ENCODE peak calls at places on chromosome 1, in seven cellular contexts. W is K562, B is foreskin fibroblast, N is IMR-90, X is A549, G is brain microvascular endothelial cell, F is Panc1. Y is an unnamed sample.

GRCh38 chr1:32246888-32247273 is at the start of gene FAM167B:
- DNase-seq in W (no peak), B (peak), N (peak), X (no peak), G (no peak), F (no peak), Y (no peak)

GRCh38 chr1:43273708-43274107 is 3.9 kb downstream of the TMEM125 start:
- DNase-seq in W (no peak), B (no peak), N (no peak), X (no peak), G (no peak), F (no peak), Y (no peak)

GRCh38 chr1:53787655-53788054 is 48.7 kb upstream of the GLIS1 start:
- DNase-seq in W (no peak), B (no peak), N (no peak), X (no peak), G (no peak), F (no peak), Y (no peak)

GRCh38 chr1:186079084-186079684 is 295.9 kb downstream of the TPR start:
- DNase-seq in W (no peak), B (no peak), N (no peak), X (no peak), G (no peak), F (no peak), Y (no peak)

GRCh38 chr1:160040481-160040880 is 8.7 kb upstream of the PIGM start:
- DNase-seq in W (no peak), B (no peak), N (peak), X (no peak), G (no peak), F (no peak), Y (no peak)

GRCh38 chr1:116999596-116999995 is 2.0 kb upstream of the CD101 start:
- DNase-seq in W (no peak), B (no peak), N (no peak), X (no peak), G (no peak), F (no peak), Y (no peak)

GRCh38 chr1:94395231-94395630 is 23.0 kb upstream of the ABCD3 start:
- DNase-seq in W (no peak), B (no peak), N (no peak), X (no peak), G (no peak), F (no peak), Y (no peak)

GRCh38 chr1:205012416-205013140 is 30.4 kb upstream of the CNTN2 start:
- DNase-seq in W (no peak), B (no peak), N (no peak), X (no peak), G (no peak), F (no peak), Y (no peak)

GRCh38 chr1:52767881-52768280 is 41.6 kb downstream of the ZYG11B start:
- DNase-seq in W (no peak), B (no peak), N (no peak), X (no peak), G (no peak), F (no peak), Y (no peak)

GRCh38 chr1:119943216-119943615 is 46.9 kb upstream of the ADAM30 start:
- DNase-seq in W (no peak), B (no peak), N (no peak), X (no peak), G (no peak), F (no peak), Y (no peak)

GRCh38 chr1:56803561-56804156 is 15.5 kb downstream of the FYB2 start:
- DNase-seq in W (peak), B (peak), N (peak), X (peak), G (no peak), F (peak), Y (no peak)

GRCh38 chr1:91498498-91499245 is 2.0 kb upstream of the CDC7 start:
- DNase-seq in W (no peak), B (no peak), N (no peak), X (no peak), G (no peak), F (no peak), Y (no peak)

GRCh38 chr1:182348916-182349747 is 42.5 kb downstream of the GLUL start:
- DNase-seq in W (no peak), B (peak), N (no peak), X (no peak), G (peak), F (no peak), Y (peak)

GRCh38 chr1:73593804-73594203 is 604.2 kb downstream of the LRRIQ3 start:
- DNase-seq in W (no peak), B (peak), N (no peak), X (no peak), G (peak), F (no peak), Y (peak)

GRCh38 chr1:20600156-20600555 is 11.3 kb downstream of the CDA start:
- DNase-seq in W (no peak), B (peak), N (no peak), X (no peak), G (no peak), F (no peak), Y (no peak)

GRCh38 chr1:6475381-6476133 is 9.6 kb upstream of the TNFRSF25 start:
- DNase-seq in W (peak), B (peak), N (no peak), X (peak), G (no peak), F (no peak), Y (no peak)

GRCh38 chr1:227094249-227094966 is 154.3 kb downstream of the COQ8A start:
- DNase-seq in W (no peak), B (peak), N (no peak), X (no peak), G (no peak), F (no peak), Y (peak)

GRCh38 chr1:30682396-30683275 is 40.7 kb downstream of the MATN1 start:
- DNase-seq in W (no peak), B (no peak), N (no peak), X (no peak), G (no peak), F (no peak), Y (no peak)

GRCh38 chr1:96520542-96520941 is 201.0 kb upstream of the PTBP2 start:
- DNase-seq in W (no peak), B (peak), N (no peak), X (no peak), G (no peak), F (no peak), Y (no peak)

GRCh38 chr1:234866007-234866866 is 256.3 kb upstream of the IRF2BP2 start:
- DNase-seq in W (peak), B (peak), N (peak), X (peak), G (peak), F (no peak), Y (peak)

GRCh38 chr1:150065184-150065871 is 2.2 kb upstream of the VPS45 start:
- DNase-seq in W (no peak), B (peak), N (peak), X (no peak), G (no peak), F (no peak), Y (no peak)

GRCh38 chr1:173405758-173406344 is 71.3 kb upstream of the PRDX6 start:
- DNase-seq in W (no peak), B (peak), N (peak), X (no peak), G (peak), F (no peak), Y (no peak)

GRCh38 chr1:31122779-31123178 is 57.3 kb upstream of the PUM1 start:
- DNase-seq in W (no peak), B (no peak), N (peak), X (no peak), G (no peak), F (no peak), Y (no peak)

GRCh38 chr1:41482001-41482765 is 2.3 kb downstream of the EDN2 start:
- DNase-seq in W (no peak), B (no peak), N (no peak), X (no peak), G (no peak), F (no peak), Y (no peak)

GRCh38 chr1:224622831-224623230 is 6.7 kb downstream of the CNIH3 start:
- DNase-seq in W (no peak), B (no peak), N (no peak), X (no peak), G (no peak), F (no peak), Y (no peak)

GRCh38 chr1:156571959-156572662 is at the start of gene IQGAP3:
- DNase-seq in W (peak), B (peak), N (peak), X (peak), G (peak), F (no peak), Y (no peak)

GRCh38 chr1:92749024-92749634 is 35.8 kb downstream of the EVI5 start:
- DNase-seq in W (peak), B (peak), N (peak), X (peak), G (peak), F (no peak), Y (no peak)

GRCh38 chr1:184610872-184611614 is 143.6 kb downstream of the EDEM3 start:
- DNase-seq in W (no peak), B (no peak), N (no peak), X (no peak), G (no peak), F (no peak), Y (peak)

GRCh38 chr1:47548188-47548587 is 110.3 kb downstream of the FOXD2 start:
- DNase-seq in W (no peak), B (no peak), N (no peak), X (no peak), G (no peak), F (no peak), Y (no peak)

GRCh38 chr1:188027613-188028012 is 1198.9 kb downstream of the PLA2G4A start:
- DNase-seq in W (no peak), B (peak), N (peak), X (peak), G (peak), F (peak), Y (peak)

GRCh38 chr1:214637722-214638473 is 34.9 kb downstream of the CENPF start:
- DNase-seq in W (peak), B (peak), N (peak), X (peak), G (peak), F (no peak), Y (no peak)

GRCh38 chr1:245091818-245092637 is 62.8 kb upstream of the KIF26B start:
- DNase-seq in W (peak), B (peak), N (peak), X (peak), G (peak), F (peak), Y (peak)

GRCh38 chr1:117821782-117822447 is 107.5 kb downstream of the GDAP2 start:
- DNase-seq in W (no peak), B (peak), N (peak), X (no peak), G (peak), F (peak), Y (peak)

GRCh38 chr1:54543729-54544496 is 4.1 kb upstream of the ACOT11 start:
- DNase-seq in W (no peak), B (peak), N (peak), X (no peak), G (no peak), F (no peak), Y (no peak)

GRCh38 chr1:211625040-211625439 is 46.1 kb upstream of the SLC30A1 start:
- DNase-seq in W (peak), B (peak), N (peak), X (no peak), G (no peak), F (no peak), Y (no peak)

GRCh38 chr1:50851466-50851865 is 108.6 kb downstream of the FAF1 start:
- DNase-seq in W (no peak), B (no peak), N (no peak), X (no peak), G (no peak), F (no peak), Y (no peak)

GRCh38 chr1:107228704-107229103 is 87.9 kb downstream of the NTNG1 start:
- DNase-seq in W (no peak), B (peak), N (peak), X (no peak), G (no peak), F (no peak), Y (no peak)

GRCh38 chr1:200040516-200041138 is 13.1 kb downstream of the NR5A2 start:
- DNase-seq in W (no peak), B (peak), N (no peak), X (no peak), G (no peak), F (no peak), Y (no peak)

GRCh38 chr1:111789077-111789476 is 33.4 kb downstream of the DDX20 start:
- DNase-seq in W (no peak), B (peak), N (no peak), X (no peak), G (no peak), F (no peak), Y (no peak)

DNA sequence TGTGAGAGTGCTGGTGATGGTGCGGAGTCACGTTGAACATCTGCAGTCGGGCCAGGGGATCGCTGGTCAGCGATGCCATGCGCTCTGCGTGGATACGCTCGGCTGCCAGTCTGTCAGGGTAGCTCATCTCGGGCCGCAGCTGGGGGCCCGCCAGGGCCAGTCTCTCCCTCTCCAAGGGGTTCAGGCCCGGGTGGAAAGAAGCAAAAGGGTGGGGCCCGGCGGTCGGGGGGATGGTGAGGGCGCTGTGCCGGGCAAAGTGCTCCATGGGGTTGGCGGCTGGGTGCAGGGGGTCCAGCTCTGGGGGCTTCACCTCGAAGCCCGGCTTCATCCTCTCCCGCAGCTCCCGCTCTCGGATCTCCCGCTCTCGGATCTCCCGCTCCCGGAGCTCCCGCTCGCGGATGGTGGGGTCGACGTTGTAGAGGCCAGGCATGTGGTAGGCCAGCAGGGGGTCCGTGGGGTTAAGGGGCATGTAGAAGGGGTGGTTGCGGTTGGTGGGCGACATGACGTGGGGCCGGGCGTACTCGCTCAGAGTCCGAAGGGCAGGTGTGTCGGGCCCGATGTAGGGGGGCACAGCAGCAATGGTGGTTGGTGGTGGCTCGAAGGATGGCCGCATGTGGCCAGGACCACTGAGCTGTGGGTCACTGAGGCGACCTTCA is 40.5 kb downstream of the SLC45A1 start:
- DNase-seq in W (no peak), B (no peak), N (no peak), X (no peak), G (no peak), F (no peak), Y (no peak)
- TF ChIP-seq CTCF in W (no peak), B (no peak), N (no peak), X (no peak), G (no peak), F (no peak), Y (no peak)

GRCh38 chr1:158998037-158998780 is 11.5 kb upstream of the IFI16 start:
- DNase-seq in W (no peak), B (no peak), N (no peak), X (no peak), G (no peak), F (no peak), Y (no peak)

GRCh38 chr1:159000627-159001026 is 9.1 kb upstream of the IFI16 start:
- DNase-seq in W (no peak), B (peak), N (peak), X (no peak), G (peak), F (no peak), Y (peak)

GRCh38 chr1:158999301-159000069 is 10.2 kb upstream of the IFI16 start:
- DNase-seq in W (no peak), B (peak), N (peak), X (no peak), G (peak), F (no peak), Y (peak)

GRCh38 chr1:158998781-158999161 is 10.9 kb upstream of the IFI16 start:
- DNase-seq in W (peak), B (peak), N (peak), X (peak), G (peak), F (peak), Y (no peak)

GRCh38 chr1:159000070-159000409 is 9.7 kb upstream of the IFI16 start:
- DNase-seq in W (no peak), B (no peak), N (no peak), X (no peak), G (no peak), F (no peak), Y (no peak)
- H3K4me3 ChIP-seq in W (no peak), B (peak), N (peak), X (no peak), G (peak), F (peak), Y (peak)

GRCh38 chr1:27368872-27369703 is 2.3 kb upstream of the MAP3K6 start:
- DNase-seq in W (no peak), B (peak), N (peak), X (no peak), G (no peak), F (no peak), Y (no peak)
- TF ChIP-seq CTCF in W (peak), B (peak), N (peak), X (peak), G (peak), F (peak), Y (peak)

GRCh38 chr1:178096421-178096820 is 2.5 kb downstream of the RASAL2 start:
- DNase-seq in W (no peak), B (no peak), N (peak), X (no peak), G (no peak), F (no peak), Y (no peak)

GRCh38 chr1:178093150-178093957 is 550 bp upstream of the RASAL2 start:
- DNase-seq in W (peak), B (peak), N (peak), X (peak), G (peak), F (peak), Y (peak)

GRCh38 chr1:178093958-178094751 is at the start of gene RASAL2:
- DNase-seq in W (peak), B (peak), N (peak), X (peak), G (peak), F (no peak), Y (no peak)

GRCh38 chr1:178091986-178092745 is 1.7 kb upstream of the RASAL2 start:
- DNase-seq in W (no peak), B (peak), N (peak), X (no peak), G (no peak), F (no peak), Y (no peak)

GRCh38 chr1:178094752-178095645 is 1.1 kb downstream of the RASAL2 start:
- DNase-seq in W (no peak), B (peak), N (no peak), X (no peak), G (peak), F (no peak), Y (no peak)
- H3K4me3 ChIP-seq in W (peak), B (peak), N (peak), X (peak), G (peak), F (peak), Y (peak)

DNA sequence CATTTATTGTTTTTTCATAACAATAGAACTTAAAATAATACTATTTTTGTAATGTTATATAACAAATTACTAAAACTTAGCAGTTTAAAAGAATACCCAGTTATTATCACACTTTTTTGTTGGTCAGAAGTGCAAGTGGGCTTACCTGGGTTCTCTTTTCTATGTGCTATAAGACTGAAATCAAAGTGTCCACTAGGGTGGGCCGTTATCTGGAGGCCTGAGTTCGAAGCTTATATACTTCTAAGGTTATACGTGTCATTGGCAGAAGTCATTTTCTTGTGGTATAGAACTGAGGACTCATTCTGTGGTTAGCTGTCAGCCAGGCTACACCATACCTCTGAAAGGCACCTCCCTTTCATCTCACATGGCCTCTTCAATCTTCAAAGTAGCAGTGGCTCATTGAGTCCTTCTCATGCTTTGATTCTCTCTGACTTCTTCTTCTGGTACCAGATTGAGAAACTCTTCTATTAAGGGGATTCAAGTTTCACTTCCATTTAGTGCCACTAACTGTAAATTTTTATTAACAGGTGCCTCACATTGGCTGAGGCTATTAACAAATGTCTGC is 414.3 kb downstream of the AMY1C start:
- DNase-seq in W (no peak), B (no peak), N (no peak), X (no peak), G (no peak), F (no peak), Y (no peak)
- TF ChIP-seq CTCF in W (no peak), B (no peak), N (no peak), X (no peak), G (no peak), F (no peak), Y (no peak)

DNA sequence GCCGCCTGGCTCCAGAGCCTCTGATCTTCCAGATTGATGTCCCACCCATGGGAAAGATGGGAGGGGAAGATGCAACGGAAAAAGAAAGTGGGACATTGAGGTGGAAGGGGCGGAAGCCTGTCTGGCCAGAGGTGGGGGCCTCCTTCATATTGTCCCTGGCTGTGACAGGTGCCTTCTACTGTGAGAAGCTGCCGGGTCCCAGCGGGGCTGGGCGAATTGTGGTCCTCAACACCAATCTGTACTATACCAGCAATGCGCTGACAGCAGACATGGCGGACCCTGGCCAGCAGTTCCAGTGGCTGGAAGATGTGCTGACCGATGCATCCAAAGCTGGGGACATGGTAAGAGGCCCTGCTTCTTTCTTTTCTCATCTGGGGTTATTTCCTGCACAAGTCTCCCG is 5.6 kb upstream of the XKR8 start:
- DNase-seq in W (no peak), B (no peak), N (no peak), X (no peak), G (no peak), F (no peak), Y (no peak)
- H3K4me3 ChIP-seq in W (no peak), B (no peak), N (no peak), X (no peak), G (no peak), F (no peak), Y (no peak)